ENCODE peak calls at places on chromosomes 12 and 14, in ten cellular contexts. Q is stomach, J is heart left ventricle, M is tibial nerve, D is Peyer's patch, Y is A549, B is uterus, F is body of pancreas, G is ovary, S is NB4. C is an unnamed sample.

GRCh38 chr14:74502236-74503019 is 8.9 kb downstream of the ISCA2 start:
- DNase-seq in Q (no peak), J (no peak), M (no peak), D (peak; percentile 34), Y (peak; percentile 60), B (peak; percentile 32), F (no peak), G (peak; percentile 54), S (peak; percentile 52), C (no peak)

GRCh38 chr14:86838363-86838762 is 1154.6 kb downstream of the GALC start:
- DNase-seq in Q (no peak), J (no peak), M (no peak), D (no peak), Y (peak; percentile 12), B (no peak), F (no peak), G (no peak), S (peak; percentile 1), C (no peak)

GRCh38 chr12:54355104-54355815 is 9.0 kb downstream of the GPR84 start:
- DNase-seq in Q (no peak), J (no peak), M (no peak), D (no peak), Y (no peak), B (no peak), F (no peak), G (no peak), S (no peak), C (no peak)

GRCh38 chr12:69284131-69284530 is 44.8 kb downstream of the CPSF6 start:
- DNase-seq in Q (peak; percentile 70), J (peak; percentile 74), M (peak; percentile 38), D (peak; percentile 65), Y (peak; percentile 79), B (peak; percentile 72), F (peak; percentile 79), G (peak; percentile 81), S (peak; percentile 87), C (peak; percentile 49)

GRCh38 chr12:30970559-30971202 is 44.1 kb downstream of the TSPAN11 start:
- DNase-seq in Q (no peak), J (no peak), M (no peak), D (no peak), Y (no peak), B (no peak), F (no peak), G (no peak), S (no peak), C (no peak)

GRCh38 chr14:61183486-61183885 is 97.7 kb downstream of the TMEM30B start:
- DNase-seq in Q (no peak), J (no peak), M (no peak), D (no peak), Y (no peak), B (no peak), F (no peak), G (no peak), S (no peak), C (no peak)

GRCh38 chr12:15688202-15688736 is 100.9 kb downstream of the EPS8 start:
- DNase-seq in Q (peak; percentile 31), J (peak; percentile 52), M (peak; percentile 73), D (peak; percentile 71), Y (peak; percentile 76), B (no peak), F (peak; percentile 68), G (peak; percentile 80), S (peak; percentile 82), C (peak; percentile 71)

GRCh38 chr12:12230275-12230674 is 36.6 kb downstream of the LRP6 start:
- DNase-seq in Q (no peak), J (no peak), M (no peak), D (no peak), Y (no peak), B (no peak), F (no peak), G (no peak), S (no peak), C (no peak)

GRCh38 chr12:118136559-118137003 is 657 bp downstream of the PEBP1 start:
- DNase-seq in Q (peak; percentile 50), J (peak; percentile 59), M (no peak), D (peak; percentile 74), Y (peak; percentile 30), B (peak; percentile 43), F (peak; percentile 68), G (peak; percentile 58), S (peak; percentile 82), C (peak; percentile 90)

GRCh38 chr12:118015944-118016343 is 559 bp upstream of the RFC5 start:
- DNase-seq in Q (no peak), J (no peak), M (no peak), D (no peak), Y (no peak), B (no peak), F (no peak), G (no peak), S (no peak), C (no peak)

GRCh38 chr14:39998854-39999253 is 566.6 kb upstream of the FBXO33 start:
- DNase-seq in Q (no peak), J (no peak), M (no peak), D (no peak), Y (no peak), B (no peak), F (no peak), G (no peak), S (no peak), C (no peak)

GRCh38 chr14:21780429-21781084 is 106.9 kb upstream of the OR4E1 start:
- DNase-seq in Q (no peak), J (no peak), M (no peak), D (no peak), Y (no peak), B (no peak), F (no peak), G (no peak), S (no peak), C (no peak)

GRCh38 chr14:33052899-33053400 is 114.3 kb downstream of the NPAS3 start:
- DNase-seq in Q (no peak), J (no peak), M (no peak), D (no peak), Y (no peak), B (no peak), F (no peak), G (no peak), S (no peak), C (no peak)

GRCh38 chr14:33057585-33057984 is 118.9 kb downstream of the NPAS3 start:
- DNase-seq in Q (no peak), J (no peak), M (no peak), D (no peak), Y (no peak), B (no peak), F (no peak), G (no peak), S (no peak), C (no peak)

GRCh38 chr14:33061667-33062325 is 123.1 kb downstream of the NPAS3 start:
- DNase-seq in Q (no peak), J (no peak), M (no peak), D (no peak), Y (no peak), B (no peak), F (no peak), G (no peak), S (no peak), C (no peak)

GRCh38 chr14:33056213-33056612 is 117.5 kb downstream of the NPAS3 start:
- DNase-seq in Q (no peak), J (no peak), M (no peak), D (no peak), Y (no peak), B (no peak), F (no peak), G (no peak), S (no peak), C (no peak)
- TF ChIP-seq CTCF in Q (no peak), J (no peak), M (no peak), D (no peak), Y (no peak), B (no peak), F (no peak), G (no peak), S (no peak), C (no peak)

GRCh38 chr12:113185180-113186032 is at the start of the genes DDX54 and RITA1:
- DNase-seq in Q (peak; percentile 86), J (peak; percentile 87), M (peak; percentile 71), D (peak; percentile 92), Y (peak; percentile 91), B (peak; percentile 81), F (peak; percentile 86), G (peak; percentile 82), S (peak; percentile 93), C (peak; percentile 96)

GRCh38 chr12:113184098-113184899 is 979 bp downstream of the DDX54 start:
- DNase-seq in Q (no peak), J (no peak), M (peak; percentile 23), D (no peak), Y (no peak), B (no peak), F (no peak), G (no peak), S (no peak), C (no peak)

GRCh38 chr12:113183030-113183589 is 2.2 kb downstream of the DDX54 start:
- DNase-seq in Q (no peak), J (no peak), M (no peak), D (no peak), Y (no peak), B (no peak), F (no peak), G (no peak), S (no peak), C (no peak)

GRCh38 chr12:113186033-113186365 is 478 bp downstream of the RITA1 start:
- DNase-seq in Q (no peak), J (no peak), M (no peak), D (no peak), Y (peak; percentile 55), B (no peak), F (no peak), G (no peak), S (peak; percentile 60), C (no peak)

GRCh38 chr12:113184900-113185179 is 438 bp downstream of the DDX54 start:
- DNase-seq in Q (peak; percentile 89), J (peak; percentile 90), M (peak; percentile 77), D (peak; percentile 94), Y (peak; percentile 93), B (peak; percentile 89), F (peak; percentile 88), G (peak; percentile 89), S (peak; percentile 97), C (peak; percentile 97)
- TF ChIP-seq POLR2A in Q (no peak), J (no peak), M (no peak), D (no peak), Y (no peak), B (no peak), F (no peak), G (peak; percentile 30), S (peak; percentile 44), C (no peak)

DNA sequence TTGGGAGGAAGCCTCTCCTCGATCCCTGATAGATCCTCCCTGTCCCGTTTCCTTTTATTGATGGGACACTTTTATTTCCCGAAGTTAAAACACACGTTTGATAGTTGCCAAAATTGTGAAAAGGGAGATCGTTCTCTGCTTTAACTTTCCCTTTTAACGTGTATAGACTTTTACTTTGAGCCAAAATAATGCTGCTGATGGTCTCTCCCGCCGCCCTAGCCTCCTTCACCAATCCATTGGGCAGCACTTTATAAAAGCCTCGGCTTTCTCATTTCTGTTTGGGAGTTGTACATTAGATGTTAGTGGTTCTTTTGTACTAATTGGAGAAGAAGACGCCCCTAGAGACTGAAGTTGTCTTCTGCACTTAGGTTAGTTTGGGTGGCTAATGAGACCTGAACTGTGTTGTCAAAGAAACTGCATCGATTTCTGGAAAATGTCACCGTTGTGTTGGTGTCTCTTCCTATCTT is 1.4 kb downstream of the TMTC2 start:
- DNase-seq in Q (no peak), J (no peak), M (no peak), D (no peak), Y (peak; percentile 20), B (no peak), F (no peak), G (no peak), S (peak; percentile 71), C (no peak)
- TF ChIP-seq CTCF in Q (no peak), J (no peak), M (no peak), D (no peak), Y (no peak), B (no peak), F (no peak), G (no peak), S (peak; percentile 27), C (no peak)

GRCh38 chr14:66507722-66508546 is at the start of gene GPHN:
- DNase-seq in Q (peak; percentile 96), J (peak; percentile 96), M (peak; percentile 88), D (peak; percentile 97), Y (peak; percentile 98), B (peak; percentile 95), F (peak; percentile 97), G (peak; percentile 93), S (peak; percentile 98), C (peak; percentile 99)
- TF ChIP-seq POLR2A in Q (no peak), J (peak; percentile 75), M (peak; percentile 56), D (peak; percentile 89), Y (peak; percentile 88), B (peak; percentile 84), F (peak; percentile 95), G (peak; percentile 41), S (peak; percentile 60), C (no peak)

C was measured in lower leg skin.